ENCODE peak calls at places on chromosomes 4 and X, in six cellular contexts. N, X, O, K, C and P are unnamed samples.

GRCh38 chr4:121950212-121950679 is 1.6 kb downstream of the TRPC3 start:
- DNase-seq in N (no peak), X (peak), O (peak), K (peak), C (peak), P (no peak)

GRCh38 chr4:46946914-46947313 is 37.9 kb upstream of the COX7B2 start:
- DNase-seq in N (no peak), X (no peak), O (peak), K (no peak), C (peak), P (no peak)

GRCh38 chr4:187167126-187167525 is 443.5 kb upstream of the FAT1 start:
- DNase-seq in N (no peak), X (no peak), O (no peak), K (no peak), C (no peak), P (no peak)

GRCh38 chr4:3475041-3475712 is 12.1 kb downstream of the DOK7 start:
- DNase-seq in N (no peak), X (no peak), O (no peak), K (no peak), C (no peak), P (no peak)

GRCh38 chr4:156959298-156959702 is 12.3 kb downstream of the PDGFC start:
- DNase-seq in N (no peak), X (no peak), O (peak), K (no peak), C (peak), P (no peak)

GRCh38 chrX:123320622-123321021 is 136.5 kb downstream of the GRIA3 start:
- DNase-seq in N (no peak), X (no peak), O (no peak), K (no peak), C (no peak), P (no peak)

GRCh38 chrX:28205905-28206304 is 224.7 kb upstream of the DCAF8L1 start:
- DNase-seq in N (no peak), X (no peak), O (no peak), K (no peak), C (no peak), P (no peak)

GRCh38 chrX:87805829-87806490 is 288.4 kb downstream of the KLHL4 start:
- DNase-seq in N (no peak), X (no peak), O (no peak), K (no peak), C (peak), P (no peak)

GRCh38 chr4:39714171-39714570 is 16.2 kb downstream of the UBE2K start:
- DNase-seq in N (no peak), X (no peak), O (no peak), K (no peak), C (peak), P (no peak)

GRCh38 chr4:22514431-22514830 is 1.4 kb downstream of the ADGRA3 start:
- DNase-seq in N (no peak), X (no peak), O (no peak), K (no peak), C (peak), P (no peak)

GRCh38 chrX:120315776-120316175 is 4.5 kb upstream of the TMEM255A start:
- DNase-seq in N (no peak), X (no peak), O (no peak), K (no peak), C (no peak), P (no peak)

GRCh38 chr4:142091085-142091513 is 454.7 kb downstream of the IL15 start:
- DNase-seq in N (no peak), X (no peak), O (no peak), K (no peak), C (peak), P (no peak)

GRCh38 chrX:21972721-21973120 is 32.2 kb downstream of the SMS start:
- DNase-seq in N (no peak), X (peak), O (no peak), K (no peak), C (peak), P (no peak)

GRCh38 chr4:3871881-3872833 is 106.0 kb downstream of the ADRA2C start:
- DNase-seq in N (no peak), X (peak), O (no peak), K (no peak), C (no peak), P (no peak)

GRCh38 chr4:85147481-85148076 is 181.1 kb upstream of the WDFY3 start:
- DNase-seq in N (peak), X (no peak), O (peak), K (peak), C (peak), P (peak)

GRCh38 chr4:62028758-62029157 is 828.6 kb downstream of the ADGRL3 start:
- DNase-seq in N (no peak), X (no peak), O (no peak), K (no peak), C (no peak), P (no peak)

GRCh38 chr4:100360211-100360610 is 157.6 kb downstream of the EMCN start:
- DNase-seq in N (no peak), X (no peak), O (peak), K (no peak), C (no peak), P (no peak)

GRCh38 chrX:3129256-3129655 is 88.0 kb downstream of the ARSF start:
- DNase-seq in N (no peak), X (no peak), O (no peak), K (no peak), C (peak), P (no peak)

GRCh38 chr4:84389406-84389805 is 109.7 kb downstream of the NKX6-1 start:
- DNase-seq in N (no peak), X (no peak), O (no peak), K (no peak), C (peak), P (no peak)

GRCh38 chrX:132676561-132677186 is 187.8 kb upstream of the MBNL3 start:
- DNase-seq in N (no peak), X (no peak), O (no peak), K (no peak), C (no peak), P (no peak)

GRCh38 chr4:6498511-6499240 is 26.3 kb upstream of the PPP2R2C start:
- DNase-seq in N (no peak), X (no peak), O (no peak), K (no peak), C (no peak), P (no peak)

GRCh38 chr4:67940505-67940904 is 22.8 kb downstream of the TMPRSS11A start:
- DNase-seq in N (no peak), X (no peak), O (no peak), K (no peak), C (no peak), P (no peak)

GRCh38 chr4:185941476-185941875 is 127.5 kb upstream of the TLR3 start:
- DNase-seq in N (no peak), X (no peak), O (no peak), K (no peak), C (peak), P (no peak)

GRCh38 chr4:106530816-106531215 is 162.2 kb upstream of the GIMD1 start:
- DNase-seq in N (no peak), X (no peak), O (no peak), K (no peak), C (peak), P (no peak)

GRCh38 chr4:8370106-8370787 is 70.3 kb downstream of the ACOX3 start:
- DNase-seq in N (no peak), X (no peak), O (no peak), K (no peak), C (no peak), P (no peak)

GRCh38 chr4:81142744-81143143 is 72.3 kb downstream of the PRKG2 start:
- DNase-seq in N (no peak), X (no peak), O (no peak), K (no peak), C (peak), P (no peak)

GRCh38 chr4:79141530-79141929 is 184.3 kb downstream of the NAA11 start:
- DNase-seq in N (no peak), X (no peak), O (no peak), K (no peak), C (peak), P (no peak)

GRCh38 chr4:53788011-53788410 is 196.7 kb upstream of the LNX1 start:
- DNase-seq in N (no peak), X (no peak), O (no peak), K (no peak), C (no peak), P (no peak)

GRCh38 chr4:17846256-17846655 is 35.5 kb downstream of the NCAPG start:
- DNase-seq in N (no peak), X (no peak), O (no peak), K (no peak), C (no peak), P (no peak)

GRCh38 chr4:2281575-2282343 is 19.9 kb upstream of the MXD4 start:
- DNase-seq in N (peak), X (peak), O (no peak), K (no peak), C (no peak), P (no peak)

GRCh38 chr4:86557526-86557925 is 36.6 kb upstream of the PTPN13 start:
- DNase-seq in N (no peak), X (no peak), O (no peak), K (no peak), C (no peak), P (no peak)

GRCh38 chr4:1855334-1856070 is 454 bp downstream of the LETM1 start:
- DNase-seq in N (no peak), X (no peak), O (no peak), K (no peak), C (no peak), P (no peak)

GRCh38 chrX:149950681-149951080 is 12.4 kb upstream of the EOLA2 start:
- DNase-seq in N (no peak), X (no peak), O (peak), K (no peak), C (peak), P (no peak)

GRCh38 chr4:75630174-75630931 is at the start of gene CDKL2:
- DNase-seq in N (no peak), X (peak), O (peak), K (peak), C (peak), P (peak)

GRCh38 chr4:52837716-52838558 is 24.2 kb upstream of the RASL11B start:
- DNase-seq in N (no peak), X (no peak), O (peak), K (no peak), C (peak), P (no peak)

GRCh38 chr4:154877110-154877760 is 96.2 kb downstream of the RBM46 start:
- DNase-seq in N (peak), X (no peak), O (no peak), K (no peak), C (peak), P (no peak)

GRCh38 chr4:163542275-163542674 is 47.8 kb downstream of the TMA16 start:
- DNase-seq in N (no peak), X (no peak), O (no peak), K (no peak), C (peak), P (no peak)

GRCh38 chr4:141686146-141686775 is 49.9 kb downstream of the IL15 start:
- DNase-seq in N (no peak), X (no peak), O (no peak), K (no peak), C (peak), P (no peak)

GRCh38 chr4:169295822-169296221 is 25.1 kb upstream of the SH3RF1 start:
- DNase-seq in N (no peak), X (no peak), O (no peak), K (no peak), C (no peak), P (no peak)